ENCODE peak calls at places on chromosomes 3 and 15, in six cellular contexts. J is CD8-positive, alpha-beta memory T cell; S is smooth muscle cell of the brain vasculature; C is stimulated activated CD8-positive, alpha-beta memory T cell treated with anti-CD3 and anti-CD28 coated beads, Interleukin-12 subunit alpha, Interleukin-12 subunit beta, amount 100 ng/mL, for 1 hour; T is mammary epithelial cell; Z is NCI-H2171 treated with DMSO at 0.1 percent for 48 hours. Y is an unnamed sample.

GRCh38 chr15:61946778-61947177 is 113.5 kb downstream of the VPS13C start:
- DNase-seq in J (no peak), S (no peak), C (no peak), T (no peak), Z (no peak), Y (no peak)

GRCh38 chr3:178318957-178319528 is 217.2 kb upstream of the KCNMB2 start:
- DNase-seq in J (no peak), S (no peak), C (no peak), T (no peak), Z (no peak), Y (no peak)

GRCh38 chr3:127073931-127074820 is 91.3 kb downstream of the PLXNA1 start:
- DNase-seq in J (peak; percentile 3), S (no peak), C (no peak), T (peak; percentile 66), Z (no peak), Y (no peak)

GRCh38 chr3:190000861-190001196 is 119.9 kb downstream of the P3H2 start:
- DNase-seq in J (no peak), S (no peak), C (no peak), T (no peak), Z (no peak), Y (no peak)

GRCh38 chr3:8882171-8882593 is 81.1 kb downstream of the RAD18 start:
- DNase-seq in J (no peak), S (no peak), C (no peak), T (no peak), Z (no peak), Y (no peak)

GRCh38 chr3:94459167-94459566 is 396.3 kb downstream of the NSUN3 start:
- DNase-seq in J (no peak), S (no peak), C (no peak), T (no peak), Z (no peak), Y (no peak)

GRCh38 chr3:16059081-16059537 is 115.4 kb upstream of the GALNT15 start:
- DNase-seq in J (no peak), S (no peak), C (no peak), T (no peak), Z (peak; percentile 2), Y (no peak)

GRCh38 chr3:26638113-26638512 is 15.5 kb downstream of the LRRC3B start:
- DNase-seq in J (no peak), S (no peak), C (no peak), T (no peak), Z (no peak), Y (no peak)

GRCh38 chr3:105527538-105527937 is 160.8 kb downstream of the ALCAM start:
- DNase-seq in J (no peak), S (no peak), C (no peak), T (no peak), Z (peak; percentile 68), Y (no peak)